ENCODE peak calls at places on chromosomes 16 and 17, in five cellular contexts. M is progenitor cell of endocrine pancreas, W is tibial artery, X is suprapubic skin, J is GM12878. B is an unnamed sample.

GRCh38 chr17:74453665-74454196 is 12.7 kb upstream of the CD300A start:
- DNase-seq in M (peak), W (no peak), X (no peak), J (no peak), B (no peak)

GRCh38 chr17:60039509-60040442 is 38.9 kb downstream of the HEATR6 start:
- DNase-seq in M (no peak), W (no peak), X (peak), J (no peak), B (no peak)

GRCh38 chr16:10297341-10298006 is 88.4 kb upstream of the ATF7IP2 start:
- DNase-seq in M (no peak), W (no peak), X (no peak), J (peak), B (no peak)

GRCh38 chr17:82938486-82939212 is 98.8 kb upstream of the ZNF750 start:
- DNase-seq in M (no peak), W (no peak), X (peak), J (no peak), B (peak)

GRCh38 chr16:69217433-69217832 is 30.5 kb downstream of the SNTB2 start:
- DNase-seq in M (no peak), W (no peak), X (no peak), J (no peak), B (no peak)

GRCh38 chr16:46848768-46849764 is 18.1 kb upstream of the C16orf87 start:
- DNase-seq in M (no peak), W (no peak), X (no peak), J (no peak), B (peak)

GRCh38 chr17:7307686-7308624 is 527 bp downstream of the EIF5A start:
- DNase-seq in M (peak), W (no peak), X (no peak), J (no peak), B (no peak)

GRCh38 chr17:20218231-20218630 is 209.1 kb downstream of the SPECC1 start:
- DNase-seq in M (no peak), W (no peak), X (no peak), J (no peak), B (no peak)

GRCh38 chr17:73697872-73698271 is 53.6 kb upstream of the SDK2 start:
- DNase-seq in M (no peak), W (no peak), X (no peak), J (no peak), B (no peak)

GRCh38 chr17:16931318-16932060 is 40.4 kb downstream of the TNFRSF13B start:
- DNase-seq in M (no peak), W (no peak), X (no peak), J (no peak), B (no peak)

GRCh38 chr16:17448640-17449638 is 21.8 kb downstream of the XYLT1 start:
- DNase-seq in M (no peak), W (peak), X (no peak), J (no peak), B (no peak)

GRCh38 chr17:36829676-36830075 is 107.6 kb upstream of the LHX1 start:
- DNase-seq in M (no peak), W (no peak), X (no peak), J (no peak), B (no peak)

GRCh38 chr17:81869221-81870154 is 1.6 kb downstream of the ARHGDIA start:
- DNase-seq in M (peak), W (no peak), X (no peak), J (no peak), B (no peak)

GRCh38 chr16:64910351-64910750 is 211.5 kb downstream of the CDH11 start:
- DNase-seq in M (no peak), W (peak), X (no peak), J (no peak), B (no peak)

GRCh38 chr17:2855063-2855600 is 58.9 kb downstream of the RAP1GAP2 start:
- DNase-seq in M (no peak), W (no peak), X (no peak), J (no peak), B (no peak)

GRCh38 chr17:50214986-50215730 is 13.7 kb upstream of the COL1A1 start:
- DNase-seq in M (no peak), W (peak), X (no peak), J (no peak), B (no peak)

GRCh38 chr17:43908111-43908721 is 880 bp upstream of the MPP2 start:
- DNase-seq in M (no peak), W (peak), X (no peak), J (no peak), B (no peak)

GRCh38 chr17:8875957-8876356 is 8.5 kb upstream of the PIK3R6 start:
- DNase-seq in M (no peak), W (no peak), X (no peak), J (no peak), B (no peak)

GRCh38 chr16:31083981-31084380 is 4.8 kb downstream of the PRSS53 start:
- DNase-seq in M (no peak), W (no peak), X (no peak), J (no peak), B (no peak)

GRCh38 chr17:51120357-51120738 is 320 bp downstream of the SPAG9 start:
- DNase-seq in M (no peak), W (no peak), X (peak), J (no peak), B (no peak)

GRCh38 chr16:3590736-3591435 is 13.7 kb upstream of the NLRC3 start:
- DNase-seq in M (no peak), W (no peak), X (no peak), J (no peak), B (no peak)

GRCh38 chr17:73532441-73532901 is 111.8 kb downstream of the SDK2 start:
- DNase-seq in M (no peak), W (no peak), X (no peak), J (no peak), B (no peak)

GRCh38 chr17:1920948-1921351 is 91.1 kb downstream of the RPA1 start:
- DNase-seq in M (no peak), W (no peak), X (no peak), J (no peak), B (no peak)

GRCh38 chr17:6654816-6655731 is 3.5 kb downstream of the C17orf100 start:
- DNase-seq in M (no peak), W (no peak), X (no peak), J (no peak), B (no peak)

GRCh38 chr17:38322156-38322779 is 21.5 kb downstream of the GPR179 start:
- DNase-seq in M (peak), W (peak), X (no peak), J (no peak), B (peak)

GRCh38 chr17:38597375-38597774 is 8.4 kb downstream of the SRCIN1 start:
- DNase-seq in M (no peak), W (no peak), X (no peak), J (no peak), B (no peak)

GRCh38 chr17:18259621-18260331 is 686 bp upstream of the MIEF2 start:
- DNase-seq in M (no peak), W (no peak), X (no peak), J (no peak), B (no peak)

GRCh38 chr16:16021988-16022682 is 72.7 kb downstream of the ABCC1 start:
- DNase-seq in M (peak), W (peak), X (peak), J (no peak), B (peak)

GRCh38 chr17:66755101-66755943 is 79.6 kb upstream of the CACNG5 start:
- DNase-seq in M (no peak), W (no peak), X (no peak), J (no peak), B (no peak)

GRCh38 chr17:19753049-19753444 is 4.9 kb upstream of the ALDH3A1 start:
- DNase-seq in M (no peak), W (peak), X (no peak), J (no peak), B (no peak)

GRCh38 chr16:50227120-50227519 is 39.2 kb upstream of the ADCY7 start:
- DNase-seq in M (no peak), W (no peak), X (no peak), J (no peak), B (no peak)

GRCh38 chr17:43790311-43790940 is 10.2 kb downstream of the CFAP97D1 start:
- DNase-seq in M (no peak), W (no peak), X (no peak), J (no peak), B (no peak)

GRCh38 chr17:14301279-14301760 is 439 bp downstream of the HS3ST3B1 start:
- DNase-seq in M (no peak), W (no peak), X (no peak), J (no peak), B (peak)

GRCh38 chr17:57517216-57517518 is 227.9 kb downstream of the CCDC182 start:
- DNase-seq in M (no peak), W (no peak), X (no peak), J (no peak), B (no peak)

GRCh38 chr17:57517519-57518342 is 227.4 kb downstream of the CCDC182 start:
- DNase-seq in M (no peak), W (no peak), X (no peak), J (no peak), B (no peak)

GRCh38 chr17:57514614-57515013 is 230.5 kb downstream of the CCDC182 start:
- DNase-seq in M (no peak), W (no peak), X (no peak), J (no peak), B (no peak)

GRCh38 chr17:57516290-57517215 is 228.5 kb downstream of the CCDC182 start:
- DNase-seq in M (no peak), W (no peak), X (no peak), J (no peak), B (no peak)

DNA sequence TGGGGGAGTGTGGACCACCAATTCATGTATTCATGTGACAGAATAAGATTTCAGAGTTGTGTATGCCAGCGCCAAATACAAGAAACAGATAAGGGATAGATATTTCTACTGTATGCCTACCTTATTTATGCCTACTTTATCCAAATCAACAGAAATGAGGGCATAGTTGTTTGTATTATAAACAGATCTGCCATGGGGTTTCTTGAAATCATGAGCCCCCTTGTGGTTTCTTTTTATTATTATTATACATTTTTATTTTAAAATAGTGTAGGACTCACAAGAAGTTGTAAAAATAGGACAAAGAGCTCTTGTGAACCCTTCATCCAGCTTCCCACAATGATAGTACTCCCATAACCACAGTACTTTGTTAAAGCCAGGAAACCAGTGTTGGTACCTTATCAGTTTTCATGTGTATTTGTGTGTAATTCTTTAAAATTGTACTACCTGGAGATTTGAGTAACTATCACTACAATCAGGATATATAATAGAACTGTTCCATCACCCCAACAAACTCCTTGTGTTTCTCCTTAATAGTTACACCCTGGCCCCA is 229.4 kb downstream of the CCDC182 start:
- DNase-seq in M (no peak), W (no peak), X (no peak), J (no peak), B (no peak)
- TF ChIP-seq CTCF in M (no peak), W (no peak), X (no peak), J (no peak), B (peak)

DNA sequence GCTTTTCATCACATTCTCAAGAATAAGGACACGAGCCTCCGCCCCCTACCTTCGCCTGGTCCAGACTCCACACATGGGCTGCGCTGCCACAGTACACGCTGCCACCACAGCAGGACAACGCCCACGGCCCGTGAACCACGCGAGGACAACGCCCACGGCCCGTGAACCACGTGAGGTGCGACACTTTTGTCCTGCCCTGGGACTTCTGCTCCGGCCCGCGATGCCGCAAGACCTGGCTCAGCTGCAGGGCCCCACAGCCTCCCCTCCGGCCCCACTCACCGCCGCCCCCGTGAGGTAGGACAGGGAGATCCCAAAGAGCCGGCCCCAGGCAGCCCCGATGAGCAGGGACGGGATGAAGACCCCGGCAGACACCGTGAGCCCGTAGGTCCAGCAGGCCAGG is 5.9 kb upstream of the CCDC154 start:
- DNase-seq in M (no peak), W (no peak), X (no peak), J (no peak), B (no peak)
- TF ChIP-seq CTCF in M (no peak), W (no peak), X (no peak), J (no peak), B (no peak)

DNA sequence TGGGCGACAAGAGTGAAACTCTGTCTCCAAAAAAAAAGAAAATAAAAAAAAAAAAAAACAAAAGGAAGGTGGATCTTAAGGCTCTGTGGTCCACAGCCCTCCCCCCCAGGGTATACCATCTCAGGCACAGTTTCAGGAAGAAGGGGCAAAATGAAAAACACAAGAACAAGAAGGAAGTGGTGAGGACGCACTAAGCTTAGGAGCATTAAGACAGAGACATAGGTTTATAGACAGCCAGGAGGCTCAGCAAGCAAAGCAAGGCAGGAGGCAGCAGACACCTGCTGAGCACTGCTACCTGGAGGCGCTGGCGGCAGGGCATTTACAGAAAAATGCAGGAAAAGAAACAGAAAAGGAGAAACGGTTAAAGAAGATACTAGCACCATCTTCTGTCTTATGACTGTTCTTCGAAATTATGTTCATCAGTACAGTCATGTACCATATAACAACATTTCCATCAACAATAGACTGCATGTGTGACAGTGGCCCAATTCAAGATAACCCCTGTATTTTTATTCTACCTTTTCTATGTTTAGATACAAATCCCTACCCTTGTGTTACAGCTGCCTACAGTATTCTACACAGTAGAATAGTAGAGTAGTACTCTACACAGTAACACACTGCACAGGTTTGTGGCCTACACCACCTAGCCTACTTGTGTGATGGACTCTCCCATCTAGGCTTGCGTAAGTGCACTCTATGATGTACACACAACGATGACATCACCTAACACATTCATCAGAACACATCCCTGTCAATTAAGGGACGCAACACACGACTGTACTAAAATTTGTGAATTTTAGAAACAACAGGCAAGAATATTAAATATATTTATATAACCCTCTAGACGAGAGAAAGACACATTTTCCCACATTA is 62.5 kb downstream of the XPO6 start:
- DNase-seq in M (no peak), W (no peak), X (no peak), J (no peak), B (no peak)
- TF ChIP-seq CTCF in M (no peak), W (no peak), X (no peak), J (no peak), B (no peak)

GRCh38 chr17:75839942-75840778 is 4.0 kb downstream of the UNC13D start:
- DNase-seq in M (no peak), W (no peak), X (no peak), J (no peak), B (no peak)
- TF ChIP-seq CTCF in M (no peak), W (no peak), X (no peak), J (no peak), B (no peak)

B was measured in type B pancreatic cell.